ENCODE peak calls at places on chromosomes 4 and X, in nine cellular contexts. H is uterus, P is HFF-Myc, W is kidney, J is Caco-2, C is endothelial cell of umbilical vein, K is AG09309, U is K562, L is brain microvascular endothelial cell. B is an unnamed sample.

GRCh38 chr4:168886361-168886760 is 123.7 kb downstream of the CBR4 start:
- DNase-seq in H (no peak), P (no peak), C (no peak), J (no peak), L (peak), K (no peak), U (no peak), W (no peak), B (no peak)

GRCh38 chrX:69128573-69128972 is 36.7 kb downstream of the PJA1 start:
- DNase-seq in L (no peak), C (no peak), K (no peak), P (no peak), U (no peak), H (peak), J (no peak), W (peak), B (no peak)

GRCh38 chrX:3346436-3347329 is at the start of gene MXRA5:
- DNase-seq in U (no peak), P (no peak), J (no peak), C (no peak), L (no peak), W (peak), K (peak), H (peak), B (peak)

GRCh38 chrX:154043003-154043402 is 23.3 kb upstream of the IRAK1 start:
- DNase-seq in H (no peak), J (no peak), C (no peak), W (no peak), U (no peak), P (no peak), L (peak), K (no peak), B (no peak)

GRCh38 chr4:3421470-3421869 is 20.3 kb upstream of the HGFAC start:
- DNase-seq in U (no peak), H (no peak), J (no peak), L (no peak), K (no peak), C (no peak), P (no peak), W (peak), B (no peak)

GRCh38 chr4:150384249-150384648 is 197.7 kb upstream of the MAB21L2 start:
- DNase-seq in P (no peak), J (no peak), L (no peak), C (no peak), U (no peak), W (no peak), K (no peak), H (no peak), B (no peak)

GRCh38 chrX:123313486-123313885 is 129.4 kb downstream of the GRIA3 start:
- DNase-seq in K (no peak), H (no peak), L (no peak), C (no peak), W (no peak), P (no peak), J (no peak), U (no peak), B (no peak)

GRCh38 chr4:161827013-161827412 is 336.8 kb downstream of the FSTL5 start:
- DNase-seq in C (no peak), L (no peak), W (no peak), J (no peak), P (no peak), K (no peak), H (no peak), U (no peak), B (no peak)

GRCh38 chr4:163923092-163923491 is 428.6 kb downstream of the TMA16 start:
- DNase-seq in K (no peak), P (no peak), J (no peak), W (no peak), U (no peak), H (no peak), L (no peak), C (no peak), B (no peak)

GRCh38 chrX:97728225-97728624 is 844.5 kb downstream of the RPA4 start:
- DNase-seq in P (no peak), U (no peak), L (no peak), J (no peak), H (no peak), W (no peak), K (no peak), C (no peak), B (no peak)

GRCh38 chr4:24693636-24694035 is 101.7 kb upstream of the SOD3 start:
- DNase-seq in J (no peak), L (no peak), U (no peak), H (no peak), P (no peak), C (no peak), K (no peak), W (no peak), B (peak)

GRCh38 chrX:15468036-15468435 is 25.1 kb downstream of the PIR start:
- DNase-seq in U (no peak), C (peak), K (peak), J (peak), H (no peak), P (no peak), L (peak), W (no peak), B (peak)

GRCh38 chrX:109939498-109939897 is 63.4 kb upstream of the TMEM164 start:
- DNase-seq in P (no peak), C (no peak), L (no peak), W (no peak), J (no peak), K (no peak), H (no peak), U (no peak), B (no peak)

GRCh38 chr4:9971711-9972110 is 49.6 kb downstream of the SLC2A9 start:
- DNase-seq in L (no peak), H (no peak), P (no peak), U (no peak), K (no peak), J (no peak), W (no peak), C (no peak), B (no peak)

GRCh38 chr4:147683172-147683571 is 791 bp downstream of the PRMT9 start:
- DNase-seq in K (peak), J (no peak), H (no peak), U (no peak), P (no peak), W (no peak), L (peak), C (peak), B (no peak)

GRCh38 chr4:184028571-184028996 is 123.5 kb downstream of the STOX2 start:
- DNase-seq in H (no peak), W (no peak), J (no peak), U (no peak), L (no peak), P (no peak), K (no peak), C (no peak), B (no peak)

GRCh38 chr4:30929649-30930048 is 209.5 kb downstream of the PCDH7 start:
- DNase-seq in H (no peak), C (no peak), U (no peak), W (no peak), K (no peak), L (no peak), P (no peak), J (no peak), B (no peak)

GRCh38 chr4:99811117-99811516 is 5.5 kb upstream of the DAPP1 start:
- DNase-seq in K (no peak), H (no peak), W (no peak), J (no peak), P (no peak), U (no peak), L (no peak), C (no peak), B (no peak)

GRCh38 chr4:20496078-20496477 is 204.2 kb upstream of the PACRGL start:
- DNase-seq in P (no peak), W (no peak), K (no peak), C (no peak), U (no peak), H (no peak), J (no peak), L (no peak), B (no peak)

GRCh38 chr4:150327262-150327780 is 249.1 kb downstream of the DCLK2 start:
- DNase-seq in L (no peak), W (no peak), C (no peak), J (no peak), U (no peak), P (no peak), H (no peak), K (no peak), B (no peak)

GRCh38 chr4:33111106-33111505 is 2390.9 kb downstream of the PCDH7 start:
- DNase-seq in C (no peak), K (no peak), W (no peak), U (no peak), L (no peak), H (no peak), P (no peak), J (no peak), B (peak)

GRCh38 chr4:148164529-148164928 is 277.7 kb downstream of the NR3C2 start:
- DNase-seq in P (no peak), C (no peak), U (no peak), K (no peak), J (no peak), W (no peak), H (no peak), L (no peak), B (no peak)

GRCh38 chr4:52643846-52644245 is 15.3 kb downstream of the USP46 start:
- DNase-seq in H (peak), U (no peak), J (no peak), C (peak), K (no peak), W (no peak), L (peak), P (no peak), B (no peak)

GRCh38 chr4:6469898-6470501 is 2.4 kb downstream of the PPP2R2C start:
- DNase-seq in C (no peak), P (no peak), H (no peak), U (no peak), W (no peak), L (no peak), J (no peak), K (no peak), B (no peak)
- H3K4me3 ChIP-seq in C (no peak), P (no peak), H (no peak), U (no peak), W (no peak), L (peak), J (no peak), K (no peak), B (no peak)

GRCh38 chrX:107629533-107629909 is 1.2 kb downstream of the PRPS1 start:
- DNase-seq in U (peak), W (no peak), C (peak), L (peak), P (no peak), H (no peak), J (peak), K (no peak), B (no peak)
- TF ChIP-seq CTCF in U (peak), W (no peak), C (no peak), L (peak), P (peak), H (peak), J (no peak), K (peak), B (peak)

DNA sequence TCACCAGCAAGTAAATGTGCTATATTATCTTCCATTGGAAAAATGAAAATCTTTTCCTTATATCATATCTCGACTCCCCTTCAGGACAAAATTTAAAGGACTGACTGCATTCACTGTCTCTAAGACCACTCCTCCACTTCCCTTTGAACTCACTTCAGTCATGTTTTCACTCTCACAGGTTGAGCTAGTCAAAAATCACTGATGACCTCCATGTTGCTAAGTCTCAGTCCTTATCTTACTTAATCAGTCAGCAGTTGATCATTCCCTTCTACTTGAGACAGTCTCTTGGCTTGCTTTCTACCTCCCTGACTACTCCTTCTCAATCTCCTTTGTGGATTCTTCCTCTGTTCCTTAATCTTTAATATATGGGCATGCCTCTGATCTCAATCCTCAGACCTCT is 117.0 kb upstream of the LSM6 start:
- DNase-seq in W (no peak), P (no peak), H (no peak), C (no peak), J (no peak), L (no peak), U (no peak), K (no peak), B (no peak)
- H3K4me3 ChIP-seq in W (no peak), P (no peak), H (no peak), C (no peak), J (no peak), L (no peak), U (no peak), K (no peak), B (no peak)

DNA sequence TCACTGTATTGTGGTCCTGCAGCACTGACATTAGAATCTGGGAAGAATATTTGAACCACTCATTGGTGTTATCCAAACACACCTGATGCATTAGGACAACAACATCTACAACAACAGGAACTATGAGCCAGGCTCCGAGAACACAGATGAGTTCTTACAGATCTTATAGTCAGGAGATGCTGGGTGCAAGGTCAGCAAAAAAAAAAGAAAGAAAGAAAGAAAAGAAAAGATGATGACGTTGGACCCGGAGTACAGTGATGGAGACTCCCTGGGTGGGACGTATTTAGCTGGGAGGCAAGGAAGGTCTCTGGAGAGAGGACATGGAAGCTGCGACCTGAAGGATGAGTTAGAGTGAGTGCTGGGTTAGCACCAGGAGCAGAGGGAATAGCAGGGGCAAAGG is 17.8 kb upstream of the MAN2B2 start:
- DNase-seq in J (no peak), L (no peak), K (no peak), C (no peak), W (no peak), H (no peak), P (no peak), U (no peak), B (no peak)
- TF ChIP-seq CTCF in J (no peak), L (no peak), K (no peak), C (no peak), W (no peak), H (no peak), P (no peak), U (no peak), B (no peak)

GRCh38 chr4:124708517-124709300 is 3.8 kb downstream of the ANKRD50 start:
- DNase-seq in P (no peak), H (no peak), U (no peak), J (no peak), L (peak), C (peak), K (no peak), W (no peak), B (no peak)
- H3K4me3 ChIP-seq in P (peak), H (no peak), U (no peak), J (no peak), L (peak), C (peak), K (no peak), W (no peak), B (peak)

DNA sequence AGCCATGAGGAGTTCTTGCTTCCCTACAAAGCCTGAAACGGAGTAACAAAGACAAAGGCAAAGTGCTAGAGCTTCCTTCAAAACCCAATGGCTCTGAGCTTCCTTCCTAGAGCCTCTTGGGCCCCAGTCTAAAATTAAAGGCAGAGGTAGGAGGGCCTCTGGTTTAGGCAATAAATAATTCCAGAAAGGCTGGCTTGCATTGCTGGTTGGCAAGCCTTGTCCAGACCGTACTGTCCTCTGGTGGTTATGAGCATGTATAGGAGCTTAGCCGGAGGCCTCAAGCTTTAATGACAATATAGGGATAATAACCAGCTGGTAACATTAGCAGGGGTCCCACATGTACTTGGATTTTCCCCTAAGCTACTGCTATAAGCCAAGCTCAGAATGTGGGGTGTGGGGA is 237.3 kb downstream of the AR start:
- DNase-seq in C (no peak), J (no peak), K (no peak), H (peak), P (no peak), W (no peak), L (no peak), U (no peak), B (no peak)
- TF ChIP-seq CTCF in C (peak), J (no peak), K (peak), H (peak), P (peak), W (peak), L (peak), U (no peak), B (no peak)